ENCODE peak calls at places on chromosome 10, in six cellular contexts. N is WTC11, B is GM12878, P is HCT116, Y is K562, E is HepG2. H is an unnamed sample.

GRCh38 chr10:94429049-94429707 is 26.8 kb downstream of the TBC1D12 start:
- DNase-seq in Y (no peak), P (no peak), E (no peak), B (no peak), N (no peak), H (no peak)

GRCh38 chr10:86798636-86799035 is 42.2 kb downstream of the BMPR1A start:
- DNase-seq in E (no peak), N (no peak), Y (no peak), B (peak), P (no peak), H (no peak)

GRCh38 chr10:132538031-132538789 is 623 bp downstream of the INPP5A start:
- DNase-seq in Y (no peak), E (no peak), N (peak), B (no peak), P (no peak), H (no peak)

GRCh38 chr10:87652261-87652660 is 7.4 kb upstream of the PAPSS2 start:
- DNase-seq in Y (no peak), E (no peak), B (no peak), N (no peak), P (no peak), H (no peak)

GRCh38 chr10:99619090-99619800 is 994 bp downstream of the SLC25A28 start:
- DNase-seq in N (no peak), B (peak), P (no peak), E (no peak), Y (no peak), H (no peak)

GRCh38 chr10:62732841-62733653 is 71.5 kb upstream of the ADO start:
- DNase-seq in P (peak), E (no peak), N (no peak), Y (no peak), B (peak), H (no peak)

GRCh38 chr10:3835770-3836169 is 50.8 kb upstream of the KLF6 start:
- DNase-seq in N (no peak), B (no peak), Y (no peak), P (no peak), E (no peak), H (no peak)

GRCh38 chr10:3813986-3814831 is 29.2 kb upstream of the KLF6 start:
- DNase-seq in E (peak), P (no peak), Y (no peak), B (no peak), N (no peak), H (no peak)

GRCh38 chr10:75395171-75395954 is 6.2 kb downstream of the ZNF503 start:
- DNase-seq in B (no peak), P (no peak), E (no peak), Y (peak), N (peak), H (peak)

GRCh38 chr10:44196336-44196735 is 188.6 kb downstream of the CXCL12 start:
- DNase-seq in N (no peak), B (no peak), P (no peak), E (no peak), Y (no peak), H (no peak)

GRCh38 chr10:110113670-110114337 is 93.6 kb upstream of the MXI1 start:
- DNase-seq in P (no peak), E (no peak), Y (no peak), N (no peak), B (no peak), H (no peak)

GRCh38 chr10:126929391-126929790 is 24.2 kb downstream of the DOCK1 start:
- DNase-seq in B (no peak), Y (no peak), P (no peak), N (no peak), E (peak), H (no peak)

GRCh38 chr10:45280113-45280512 is 35.3 kb downstream of the OR13A1 start:
- DNase-seq in B (no peak), N (no peak), E (no peak), Y (peak), P (no peak), H (no peak)

GRCh38 chr10:48333856-48334255 is 27.4 kb downstream of the MAPK8 start:
- DNase-seq in P (peak), B (no peak), E (no peak), N (no peak), Y (no peak), H (no peak)

GRCh38 chr10:86218842-86219241 is 147.8 kb downstream of the GRID1 start:
- DNase-seq in B (no peak), P (no peak), N (no peak), Y (no peak), E (no peak), H (no peak)

GRCh38 chr10:130138479-130138866 is 2.3 kb downstream of the GLRX3 start:
- DNase-seq in E (peak), P (peak), Y (peak), N (no peak), B (no peak), H (no peak)

GRCh38 chr10:27701971-27702537 is 43.6 kb downstream of the MKX start:
- DNase-seq in P (no peak), E (no peak), Y (no peak), B (no peak), N (no peak), H (no peak)

GRCh38 chr10:98098247-98098646 is 36.2 kb upstream of the R3HCC1L start:
- DNase-seq in B (no peak), N (no peak), E (no peak), Y (no peak), P (no peak), H (no peak)

GRCh38 chr10:120131183-120131582 is 238.7 kb downstream of the SEC23IP start:
- DNase-seq in Y (peak), P (no peak), B (no peak), E (no peak), N (peak), H (peak)

GRCh38 chr10:61628875-61629513 is 33.7 kb upstream of the CABCOCO1 start:
- DNase-seq in E (peak), N (no peak), Y (no peak), P (no peak), B (no peak), H (no peak)

GRCh38 chr10:69789164-69789576 is 12.5 kb upstream of the COL13A1 start:
- DNase-seq in N (peak), B (no peak), E (no peak), P (no peak), Y (peak), H (no peak)

GRCh38 chr10:127413326-127413725 is 135.8 kb upstream of the NPS start:
- DNase-seq in Y (no peak), P (no peak), E (no peak), N (no peak), B (no peak), H (no peak)

GRCh38 chr10:127309609-127310008 is 113.2 kb upstream of the INSYN2A start:
- DNase-seq in P (no peak), B (no peak), N (no peak), E (no peak), Y (no peak), H (no peak)

GRCh38 chr10:62911210-62911963 is 95.2 kb upstream of the EGR2 start:
- DNase-seq in P (no peak), N (no peak), B (no peak), E (no peak), Y (no peak), H (no peak)

GRCh38 chr10:76879116-76879706 is 758.4 kb downstream of the KCNMA1 start:
- DNase-seq in E (no peak), B (no peak), Y (no peak), N (no peak), P (no peak), H (no peak)

GRCh38 chr10:79938728-79939380 is 10.1 kb downstream of the SFTPD start:
- DNase-seq in E (no peak), N (no peak), Y (no peak), P (no peak), B (no peak), H (no peak)

GRCh38 chr10:96417432-96417831 is 58.6 kb upstream of the OPALIN start:
- DNase-seq in B (no peak), N (no peak), P (no peak), Y (no peak), E (peak), H (no peak)

GRCh38 chr10:92124524-92125168 is 166.2 kb downstream of the CPEB3 start:
- DNase-seq in B (no peak), E (peak), N (no peak), Y (no peak), P (no peak), H (no peak)

GRCh38 chr10:127447197-127447596 is 101.9 kb upstream of the NPS start:
- DNase-seq in E (no peak), Y (no peak), P (no peak), B (no peak), N (no peak), H (no peak)

GRCh38 chr10:65571011-65571570 is 1354.7 kb upstream of the LRRTM3 start:
- DNase-seq in N (no peak), P (peak), B (no peak), Y (no peak), E (peak), H (no peak)

GRCh38 chr10:15401382-15401781 is 30.3 kb upstream of the FAM171A1 start:
- DNase-seq in N (no peak), E (no peak), Y (no peak), B (no peak), P (no peak), H (no peak)

GRCh38 chr10:117543245-117543998 is 876 bp downstream of the EMX2 start:
- DNase-seq in E (no peak), B (no peak), Y (no peak), P (no peak), N (peak), H (no peak)
- TF ChIP-seq ATF3 in E (no peak), B (no peak), Y (no peak), P (no peak), N (no peak), H (no peak)

GRCh38 chr10:46540412-46541016 is 15.9 kb downstream of the GPRIN2 start:
- DNase-seq in B (no peak), Y (no peak), E (no peak), N (peak), P (no peak), H (no peak)

GRCh38 chr10:46541017-46541661 is 15.3 kb downstream of the GPRIN2 start:
- DNase-seq in P (no peak), Y (peak), N (peak), E (no peak), B (no peak), H (no peak)

GRCh38 chr10:46538723-46539426 is 17.6 kb downstream of the GPRIN2 start:
- DNase-seq in Y (no peak), E (no peak), N (peak), P (no peak), B (no peak), H (no peak)

GRCh38 chr10:46538155-46538554 is 18.3 kb downstream of the GPRIN2 start:
- DNase-seq in Y (no peak), P (no peak), B (no peak), E (no peak), N (peak), H (no peak)

DNA sequence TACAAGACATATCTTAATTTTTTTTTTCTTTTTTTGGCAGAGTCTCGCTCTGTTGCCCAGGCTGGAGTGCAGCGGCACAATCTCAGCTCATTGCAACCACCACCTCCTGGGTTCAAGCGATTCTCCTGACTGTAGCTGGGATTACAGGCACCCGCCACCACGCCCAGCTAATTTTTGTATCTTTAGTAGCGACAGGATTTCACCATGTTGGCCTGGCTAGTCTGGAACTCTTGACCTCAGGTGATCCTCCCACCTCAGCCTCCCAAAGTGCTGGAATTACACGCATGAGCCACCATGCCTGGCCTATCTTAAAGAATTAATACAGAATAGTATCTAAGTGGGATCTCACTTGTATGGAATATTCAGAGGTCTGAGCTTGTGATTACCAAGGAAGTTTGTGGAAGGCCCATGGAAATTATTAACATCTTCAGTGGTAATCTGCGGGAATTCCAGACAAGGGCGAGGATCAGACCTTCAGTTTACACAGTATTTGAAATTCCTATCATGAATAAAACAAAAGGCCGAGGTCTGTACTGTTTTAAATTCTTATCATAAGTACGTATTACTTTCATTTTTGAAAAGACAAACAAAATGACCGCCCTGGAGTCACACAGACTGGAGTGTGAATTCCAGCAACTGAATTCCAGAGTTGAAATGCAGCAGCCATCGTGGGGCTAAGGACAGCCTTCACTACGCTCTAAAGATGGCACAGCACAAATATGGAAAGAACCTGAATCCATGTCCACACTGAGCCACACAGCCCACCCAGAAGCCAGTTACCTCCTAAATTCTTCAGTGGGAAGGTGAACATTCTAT is 16.7 kb downstream of the GPRIN2 start:
- DNase-seq in B (no peak), E (peak), P (no peak), N (peak), Y (no peak), H (no peak)
- TF ChIP-seq ATF3 in B (no peak), E (no peak), P (no peak), N (no peak), Y (no peak), H (no peak)

DNA sequence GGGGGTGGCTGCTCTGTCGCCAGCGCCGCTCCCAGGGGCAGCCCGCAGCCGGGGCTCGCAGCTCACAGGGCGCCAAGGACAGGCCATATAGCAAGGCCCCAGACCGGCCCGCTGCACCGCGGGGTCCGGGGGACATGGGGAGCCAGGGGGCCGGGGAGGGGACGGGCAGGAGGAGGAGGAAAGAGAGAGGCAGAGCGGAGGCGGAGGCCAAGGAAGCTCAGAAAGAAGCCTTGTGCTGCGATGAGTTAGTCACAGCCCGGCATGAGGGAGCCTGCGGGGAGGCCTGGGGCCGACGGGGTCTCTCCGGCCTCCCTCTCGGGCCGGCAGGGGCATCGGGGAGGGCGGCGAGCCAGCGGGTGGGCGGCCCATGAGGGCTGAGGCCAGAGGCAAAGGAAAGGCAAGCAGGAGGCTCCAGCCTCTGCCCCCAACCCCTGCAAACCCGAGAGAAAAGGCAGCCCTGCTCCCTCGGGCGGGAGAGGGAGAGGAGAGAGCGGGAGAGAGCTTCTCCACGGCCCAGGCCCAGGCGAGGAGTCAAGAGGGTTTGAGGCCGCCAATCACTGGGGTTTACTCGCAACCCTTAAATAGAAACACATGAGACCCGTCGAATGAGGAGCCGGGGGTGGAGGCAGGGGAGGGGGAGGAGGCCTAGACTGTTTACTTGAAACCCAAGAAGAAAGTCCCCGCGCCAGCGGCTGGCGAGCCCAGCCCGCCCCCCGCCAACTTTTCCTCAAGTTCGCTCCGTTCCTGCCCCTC is 167.9 kb downstream of the NEURL1 start:
- DNase-seq in N (peak), B (no peak), E (peak), P (no peak), Y (no peak), H (peak)
- TF ChIP-seq ATF3 in N (no peak), B (no peak), E (no peak), P (no peak), Y (no peak), H (no peak)

GRCh38 chr10:125479059-125479458 is 203.9 kb downstream of the TEX36 start:
- DNase-seq in E (no peak), N (no peak), Y (no peak), B (no peak), P (peak), H (no peak)
- TF ChIP-seq ATF3 in E (no peak), N (no peak), Y (no peak), B (no peak), P (no peak), H (no peak)

DNA sequence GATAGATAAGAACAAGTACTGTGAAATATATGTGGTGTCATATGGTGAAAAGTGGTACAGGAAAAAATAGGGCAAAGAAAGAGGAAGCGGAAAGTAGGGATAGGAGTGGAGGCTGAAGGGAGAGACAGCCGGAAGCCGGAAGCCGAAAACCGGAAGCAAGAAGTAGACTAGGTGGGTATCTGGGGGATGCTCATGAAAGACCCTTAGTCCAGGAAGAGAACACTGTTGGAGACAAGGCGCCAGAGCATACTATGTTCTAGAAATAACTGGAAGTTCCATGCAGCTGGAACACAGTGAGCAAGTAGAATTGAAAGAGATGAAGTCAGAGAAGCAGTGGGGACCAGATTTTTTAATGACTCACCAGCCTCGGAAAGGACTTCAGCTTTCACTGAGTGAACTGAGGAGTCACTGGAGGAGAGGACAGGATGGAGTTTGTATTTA is 22.5 kb downstream of the ST8SIA6 start:
- DNase-seq in N (no peak), Y (no peak), E (no peak), B (no peak), P (no peak), H (peak)
- TF ChIP-seq ATF3 in N (no peak), Y (peak), E (no peak), B (no peak), P (no peak), H (no peak)

GRCh38 chr10:123579675-123580074 is 86.5 kb upstream of the GPR26 start:
- DNase-seq in N (no peak), E (no peak), Y (no peak), B (no peak), P (no peak), H (peak)

GRCh38 chr10:123583639-123584418 is 82.3 kb upstream of the GPR26 start:
- DNase-seq in E (peak), P (peak), Y (peak), N (peak), B (no peak), H (peak)

GRCh38 chr10:123580426-123580825 is 85.7 kb upstream of the GPR26 start:
- DNase-seq in N (no peak), B (no peak), P (no peak), Y (no peak), E (no peak), H (no peak)

GRCh38 chr10:123582084-123582989 is 83.8 kb upstream of the GPR26 start:
- DNase-seq in Y (peak), N (peak), E (peak), B (no peak), P (peak), H (peak)

DNA sequence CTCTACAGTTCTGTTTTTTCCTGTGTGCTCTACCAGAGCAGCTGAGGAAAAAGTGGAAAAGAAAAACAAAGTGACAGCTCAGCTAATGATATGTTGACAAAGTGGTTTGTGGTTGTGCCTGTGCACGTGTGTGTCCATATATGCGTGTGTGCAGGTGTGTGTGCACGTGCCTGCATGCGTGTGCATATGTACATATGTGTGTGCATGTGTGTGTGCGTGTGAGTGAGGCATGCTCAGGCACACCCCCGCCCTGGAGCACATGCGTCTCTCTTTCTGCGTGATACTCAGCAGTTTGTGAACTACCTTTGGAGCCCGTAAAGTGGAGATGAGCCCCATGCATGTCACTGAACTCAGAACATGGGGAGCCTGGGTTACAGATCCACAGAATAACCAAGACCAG is 84.5 kb upstream of the GPR26 start:
- DNase-seq in Y (no peak), B (no peak), P (no peak), N (no peak), E (no peak), H (no peak)
- TF ChIP-seq ATF3 in Y (no peak), B (no peak), P (no peak), N (no peak), E (no peak), H (no peak)

DNA sequence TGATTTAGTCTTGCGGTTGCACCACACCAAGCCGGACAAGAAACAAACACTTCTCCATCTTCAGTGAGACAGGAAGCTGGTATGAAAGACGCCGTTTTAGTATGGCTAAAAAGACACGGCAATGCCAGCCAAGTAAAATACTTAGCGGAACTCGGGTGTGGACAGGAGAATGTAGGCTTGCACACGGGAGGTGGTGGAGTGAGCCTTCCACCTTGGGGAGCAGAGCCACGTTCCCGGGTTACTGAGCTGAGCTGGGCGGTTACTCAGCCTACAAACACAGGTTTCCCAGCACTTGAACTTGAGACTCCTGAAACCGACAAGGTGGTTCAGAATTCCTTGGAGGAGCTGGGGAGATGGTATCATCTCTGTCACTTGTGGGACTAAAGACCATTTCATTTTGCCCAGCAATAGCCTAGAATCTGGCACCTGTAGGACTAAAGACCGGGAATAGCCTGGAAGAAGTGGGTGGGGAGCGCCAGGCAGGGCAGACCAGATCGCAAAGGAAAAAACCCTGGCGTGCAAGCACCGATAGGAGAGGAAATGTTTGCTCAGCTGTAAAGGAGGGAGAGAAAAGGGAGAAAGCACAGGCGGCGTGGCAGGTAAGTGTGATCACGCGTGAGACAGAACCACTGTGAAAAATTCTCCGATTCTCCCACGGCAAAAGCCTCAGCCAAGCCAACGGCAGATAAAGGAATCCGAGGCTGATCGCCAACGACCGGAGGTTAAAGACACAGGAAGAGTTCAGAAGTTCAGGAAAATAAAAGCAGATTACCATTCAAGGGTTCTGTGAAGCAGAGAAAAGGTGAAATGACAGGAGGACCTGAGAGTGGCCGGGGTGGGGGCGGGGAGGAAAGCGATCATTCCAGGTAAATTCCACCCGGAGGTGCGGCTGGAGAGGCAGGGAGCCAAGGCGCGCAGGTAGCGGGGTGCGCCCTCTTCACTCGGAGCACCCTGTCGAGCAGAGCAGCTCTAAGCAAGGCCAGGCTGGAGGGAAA is 35.0 kb upstream of the SEPHS1 start:
- DNase-seq in Y (peak), E (no peak), N (peak), P (no peak), B (no peak), H (no peak)
- TF ChIP-seq ATF3 in Y (no peak), E (no peak), N (no peak), P (no peak), B (no peak), H (no peak)